ENCODE peak calls at places on chromosomes 6 and 20, in eight cellular contexts. O, C, M, F, Y, B, Q and E are unnamed samples.
A peak's percentile ranks its signal among the peaks of the same experiment; 100 is the strongest.

GRCh38 chr6:41728073-41728936 is 7.1 kb downstream of the TFEB start:
- DNase-seq in O (peak; percentile 86), C (no peak), M (peak; percentile 87), F (no peak), Y (no peak), B (peak; percentile 41), Q (no peak), E (no peak)

GRCh38 chr6:26501482-26501986 is 1.4 kb downstream of the BTN1A1 start:
- DNase-seq in O (peak; percentile 31), C (peak; percentile 20), M (no peak), F (peak; percentile 55), Y (peak; percentile 56), B (no peak), Q (peak; percentile 10), E (peak; percentile 42)

GRCh38 chr6:112282217-112282616 is 27.9 kb upstream of the LAMA4 start:
- DNase-seq in O (no peak), C (peak; percentile 86), M (peak; percentile 68), F (no peak), Y (no peak), B (peak; percentile 14), Q (peak; percentile 95), E (no peak)

GRCh38 chr6:42441059-42441471 is 10.7 kb downstream of the TRERF1 start:
- DNase-seq in O (no peak), C (peak; percentile 72), M (no peak), F (no peak), Y (no peak), B (no peak), Q (peak; percentile 34), E (no peak)

GRCh38 chr20:31517373-31517772 is 3.1 kb downstream of the HM13 start:
- DNase-seq in O (peak; percentile 35), C (peak; percentile 67), M (no peak), F (no peak), Y (no peak), B (no peak), Q (peak; percentile 82), E (no peak)

GRCh38 chr6:157681041-157681650 is 141.9 kb upstream of the SNX9 start:
- DNase-seq in O (no peak), C (no peak), M (no peak), F (no peak), Y (no peak), B (no peak), Q (no peak), E (no peak)

GRCh38 chr6:116695398-116695797 is 14.4 kb downstream of the KPNA5 start:
- DNase-seq in O (peak; percentile 86), C (peak; percentile 30), M (no peak), F (no peak), Y (no peak), B (no peak), Q (no peak), E (peak; percentile 28)

GRCh38 chr6:34560366-34561226 is 4.5 kb upstream of the SPDEF start:
- DNase-seq in O (peak; percentile 86), C (peak; percentile 51), M (peak; percentile 22), F (no peak), Y (no peak), B (no peak), Q (peak; percentile 43), E (no peak)

GRCh38 chr6:84804720-84805119 is 40.3 kb upstream of the TBX18 start:
- DNase-seq in O (no peak), C (no peak), M (no peak), F (no peak), Y (no peak), B (no peak), Q (peak; percentile 83), E (no peak)

GRCh38 chr20:44491635-44492395 is 16.1 kb downstream of the TTPAL start:
- DNase-seq in O (no peak), C (peak; percentile 71), M (no peak), F (no peak), Y (no peak), B (no peak), Q (peak; percentile 93), E (peak; percentile 72)

GRCh38 chr6:80217799-80218198 is 111.3 kb downstream of the BCKDHB start:
- DNase-seq in O (no peak), C (peak; percentile 25), M (no peak), F (no peak), Y (no peak), B (no peak), Q (peak; percentile 54), E (no peak)